ENCODE peak calls at places on chromosomes 7 and 10, in six cellular contexts. X is HEK293T; T is stimulated activated CD8-positive, alpha-beta memory T cell treated with anti-CD3 and anti-CD28 coated beads, Interleukin-15, amount 100 ng/mL, for 24 hours; G is right lobe of liver; Z is epithelial cell of proximal tubule; A is non-pigmented ciliary epithelial cell. R is an unnamed sample.
A peak's percentile ranks its signal among the peaks of the same experiment; 100 is the strongest.

GRCh38 chr7:139647085-139647484 is 123.6 kb downstream of the CLEC2L start:
- DNase-seq in T (no peak), X (no peak), G (no peak), Z (no peak), A (no peak), R (no peak)

GRCh38 chr7:138603549-138604324 is 97.4 kb downstream of the SVOPL start:
- DNase-seq in X (no peak), G (peak; percentile 52), Z (no peak), T (no peak), A (no peak), R (no peak)

GRCh38 chr10:20215547-20216152 is 399.4 kb downstream of the PLXDC2 start:
- DNase-seq in A (no peak), X (no peak), T (no peak), G (no peak), Z (no peak), R (no peak)

GRCh38 chr7:151694828-151695580 is 175.3 kb upstream of the RHEB start:
- DNase-seq in G (peak; percentile 84), T (no peak), X (no peak), A (no peak), Z (no peak), R (no peak)

GRCh38 chr7:44156453-44157010 is 15.4 kb upstream of the MYL7 start:
- DNase-seq in T (no peak), Z (no peak), G (no peak), X (no peak), A (no peak), R (no peak)

GRCh38 chr7:83429493-83429892 is 219.4 kb downstream of the SEMA3E start:
- DNase-seq in Z (no peak), G (no peak), T (no peak), A (no peak), X (no peak), R (no peak)

GRCh38 chr10:3666525-3667302 is 118.3 kb downstream of the KLF6 start:
- DNase-seq in X (no peak), T (no peak), G (no peak), Z (no peak), A (no peak), R (no peak)

GRCh38 chr7:28957064-28957821 is 887 bp downstream of the TRIL start:
- DNase-seq in Z (no peak), A (no peak), X (no peak), G (no peak), T (no peak), R (no peak)

GRCh38 chr7:74071121-74071520 is 12.5 kb upstream of the LIMK1 start:
- DNase-seq in T (no peak), G (no peak), X (no peak), A (no peak), Z (no peak), R (no peak)

GRCh38 chr10:48901152-48901705 is 38.4 kb downstream of the LRRC18 start:
- DNase-seq in Z (no peak), A (no peak), T (no peak), X (no peak), G (peak; percentile 16), R (no peak)